ENCODE peak calls at places on chromosomes 13 and 19, in six cellular contexts. One of them, this sample, is unnamed.

GRCh38 chr19:45104658-45105384 is 11.8 kb downstream of the PPP1R37 start:
- DNase-seq in erythroblast: no peak
- DNase-seq in colonic mucosa: no peak
- DNase-seq in right lobe of liver: no peak
- DNase-seq in D341Med: no peak
- DNase-seq in HT1080: no peak
- DNase-seq in this sample: no peak

GRCh38 chr13:101152184-101152583 is 264.1 kb downstream of the NALCN start:
- DNase-seq in erythroblast: no peak
- DNase-seq in colonic mucosa: no peak
- DNase-seq in right lobe of liver: no peak
- DNase-seq in D341Med: no peak
- DNase-seq in HT1080: no peak
- DNase-seq in this sample: no peak

GRCh38 chr19:46378268-46378667 is 31.4 kb downstream of the PPP5C start:
- DNase-seq in erythroblast: no peak
- DNase-seq in colonic mucosa: no peak
- DNase-seq in right lobe of liver: no peak
- DNase-seq in D341Med: no peak
- DNase-seq in HT1080: no peak
- DNase-seq in this sample: no peak

GRCh38 chr13:40170982-40171381 is 495.5 kb downstream of the FOXO1 start:
- DNase-seq in erythroblast: no peak
- DNase-seq in colonic mucosa: no peak
- DNase-seq in right lobe of liver: no peak
- DNase-seq in D341Med: no peak
- DNase-seq in HT1080: no peak
- DNase-seq in this sample: no peak

GRCh38 chr13:98853791-98854191 is 101.3 kb upstream of the SLC15A1 start:
- DNase-seq in erythroblast: no peak
- DNase-seq in colonic mucosa: no peak
- DNase-seq in right lobe of liver: no peak
- DNase-seq in D341Med: no peak
- DNase-seq in HT1080: peak
- DNase-seq in this sample: no peak

GRCh38 chr13:99086869-99087129 is 108.9 kb upstream of the DOCK9 start:
- DNase-seq in erythroblast: peak
- DNase-seq in colonic mucosa: peak
- DNase-seq in right lobe of liver: no peak
- DNase-seq in D341Med: no peak
- DNase-seq in HT1080: peak
- DNase-seq in this sample: no peak

GRCh38 chr19:18846862-18847515 is 15.2 kb downstream of the UPF1 start:
- DNase-seq in erythroblast: peak
- DNase-seq in colonic mucosa: peak
- DNase-seq in right lobe of liver: peak
- DNase-seq in D341Med: peak
- DNase-seq in HT1080: peak
- DNase-seq in this sample: peak

GRCh38 chr13:69264362-69265334 is 843.0 kb upstream of the ATXN8OS start:
- DNase-seq in erythroblast: no peak
- DNase-seq in colonic mucosa: no peak
- DNase-seq in right lobe of liver: no peak
- DNase-seq in D341Med: no peak
- DNase-seq in HT1080: peak
- DNase-seq in this sample: no peak

GRCh38 chr13:39415003-39415402 is 188.0 kb downstream of the LHFPL6 start:
- DNase-seq in erythroblast: no peak
- DNase-seq in colonic mucosa: no peak
- DNase-seq in right lobe of liver: no peak
- DNase-seq in D341Med: no peak
- DNase-seq in HT1080: no peak
- DNase-seq in this sample: no peak

GRCh38 chr19:7983286-7983950 is 22.0 kb downstream of the ELAVL1 start:
- DNase-seq in erythroblast: no peak
- DNase-seq in colonic mucosa: no peak
- DNase-seq in right lobe of liver: peak
- DNase-seq in D341Med: no peak
- DNase-seq in HT1080: no peak
- DNase-seq in this sample: no peak

GRCh38 chr13:73273276-73273675 is 214.5 kb downstream of the KLF5 start:
- DNase-seq in erythroblast: no peak
- DNase-seq in colonic mucosa: no peak
- DNase-seq in right lobe of liver: no peak
- DNase-seq in D341Med: no peak
- DNase-seq in HT1080: no peak
- DNase-seq in this sample: no peak

GRCh38 chr13:48160879-48161278 is 66.0 kb upstream of the MED4 start:
- DNase-seq in erythroblast: no peak
- DNase-seq in colonic mucosa: no peak
- DNase-seq in right lobe of liver: no peak
- DNase-seq in D341Med: no peak
- DNase-seq in HT1080: peak
- DNase-seq in this sample: no peak

GRCh38 chr13:59398127-59398526 is 765.6 kb downstream of the DIAPH3 start:
- DNase-seq in erythroblast: no peak
- DNase-seq in colonic mucosa: no peak
- DNase-seq in right lobe of liver: peak
- DNase-seq in D341Med: no peak
- DNase-seq in HT1080: peak
- DNase-seq in this sample: no peak

GRCh38 chr19:2385053-2385721 is 25.1 kb downstream of the TMPRSS9 start:
- DNase-seq in erythroblast: no peak
- DNase-seq in colonic mucosa: peak
- DNase-seq in right lobe of liver: no peak
- DNase-seq in D341Med: peak
- DNase-seq in HT1080: peak
- DNase-seq in this sample: peak

GRCh38 chr19:289651-290538 is 1.3 kb downstream of the PLPP2 start:
- DNase-seq in erythroblast: no peak
- DNase-seq in colonic mucosa: peak
- DNase-seq in right lobe of liver: peak
- DNase-seq in D341Med: peak
- DNase-seq in HT1080: peak
- DNase-seq in this sample: peak

GRCh38 chr19:10503002-10503789 is at the start of gene KEAP1:
- DNase-seq in erythroblast: peak
- DNase-seq in colonic mucosa: peak
- DNase-seq in right lobe of liver: peak
- DNase-seq in D341Med: peak
- DNase-seq in HT1080: peak
- DNase-seq in this sample: no peak

GRCh38 chr13:69828527-69828926 is 279.1 kb upstream of the ATXN8OS start:
- DNase-seq in erythroblast: no peak
- DNase-seq in colonic mucosa: no peak
- DNase-seq in right lobe of liver: no peak
- DNase-seq in D341Med: no peak
- DNase-seq in HT1080: no peak
- DNase-seq in this sample: no peak

GRCh38 chr19:6048348-6048747 is 62.0 kb downstream of the RFX2 start:
- DNase-seq in erythroblast: no peak
- DNase-seq in colonic mucosa: no peak
- DNase-seq in right lobe of liver: no peak
- DNase-seq in D341Med: no peak
- DNase-seq in HT1080: no peak
- DNase-seq in this sample: no peak

GRCh38 chr19:18007939-18008673 is at the start of gene ARRDC2:
- DNase-seq in erythroblast: peak
- DNase-seq in colonic mucosa: peak
- DNase-seq in right lobe of liver: peak
- DNase-seq in D341Med: peak
- DNase-seq in HT1080: no peak
- DNase-seq in this sample: peak

GRCh38 chr19:46250057-46250456 is 20.5 kb downstream of the IGFL1 start:
- DNase-seq in erythroblast: no peak
- DNase-seq in colonic mucosa: no peak
- DNase-seq in right lobe of liver: no peak
- DNase-seq in D341Med: no peak
- DNase-seq in HT1080: no peak
- DNase-seq in this sample: no peak

GRCh38 chr19:5645409-5645808 is 22.5 kb downstream of the SAFB start:
- DNase-seq in erythroblast: no peak
- DNase-seq in colonic mucosa: no peak
- DNase-seq in right lobe of liver: no peak
- DNase-seq in D341Med: no peak
- DNase-seq in HT1080: no peak
- DNase-seq in this sample: no peak

GRCh38 chr13:84191199-84191598 is 308.9 kb upstream of the SLITRK1 start:
- DNase-seq in erythroblast: no peak
- DNase-seq in colonic mucosa: no peak
- DNase-seq in right lobe of liver: no peak
- DNase-seq in D341Med: no peak
- DNase-seq in HT1080: no peak
- DNase-seq in this sample: no peak

GRCh38 chr19:23065306-23065705 is 51.5 kb upstream of the ZNF730 start:
- DNase-seq in erythroblast: no peak
- DNase-seq in colonic mucosa: no peak
- DNase-seq in right lobe of liver: no peak
- DNase-seq in D341Med: no peak
- DNase-seq in HT1080: no peak
- DNase-seq in this sample: no peak

GRCh38 chr19:2171349-2172145 is 7.8 kb downstream of the DOT1L start:
- DNase-seq in erythroblast: peak
- DNase-seq in colonic mucosa: no peak
- DNase-seq in right lobe of liver: no peak
- DNase-seq in D341Med: peak
- DNase-seq in HT1080: no peak
- DNase-seq in this sample: peak

GRCh38 chr13:65613004-65613403 is 1617.1 kb downstream of the PCDH9 start:
- DNase-seq in erythroblast: no peak
- DNase-seq in colonic mucosa: no peak
- DNase-seq in right lobe of liver: no peak
- DNase-seq in D341Med: peak
- DNase-seq in HT1080: no peak
- DNase-seq in this sample: no peak

GRCh38 chr13:33543631-33544030 is 258.1 kb upstream of the STARD13 start:
- DNase-seq in erythroblast: peak
- DNase-seq in colonic mucosa: no peak
- DNase-seq in right lobe of liver: no peak
- DNase-seq in D341Med: no peak
- DNase-seq in HT1080: no peak
- DNase-seq in this sample: no peak